ENCODE peak calls at places on chromosomes 2 and 18, in nine cellular contexts. One of them, this sample, is unnamed.
A peak's percentile ranks its signal among the peaks of the same experiment; 100 is the strongest.

GRCh38 chr2:234577191-234577590 is 80.3 kb upstream of the ARL4C start:
- DNase-seq in transverse colon: no peak
- DNase-seq in kidney: no peak
- DNase-seq in NCI-H1092 treated with DMSO at 0.1 percent for 48 hours: no peak
- DNase-seq in left lung: no peak
- DNase-seq in GM04504: no peak
- DNase-seq in naive thymus-derived CD4-positive, alpha-beta T cell: no peak
- DNase-seq in OCI-LY7: no peak
- DNase-seq in ureter: no peak
- DNase-seq in this sample: no peak

GRCh38 chr2:144459937-144460336 is 60.0 kb downstream of the ZEB2 start:
- DNase-seq in ureter: no peak
- DNase-seq in kidney: no peak
- DNase-seq in naive thymus-derived CD4-positive, alpha-beta T cell: no peak
- DNase-seq in left lung: no peak
- DNase-seq in transverse colon: no peak
- DNase-seq in OCI-LY7: no peak
- DNase-seq in NCI-H1092 treated with DMSO at 0.1 percent for 48 hours: no peak
- DNase-seq in GM04504: no peak
- DNase-seq in this sample: no peak

GRCh38 chr2:188734688-188735087 is 239.5 kb upstream of the COL3A1 start:
- DNase-seq in OCI-LY7: no peak
- DNase-seq in left lung: no peak
- DNase-seq in NCI-H1092 treated with DMSO at 0.1 percent for 48 hours: no peak
- DNase-seq in transverse colon: no peak
- DNase-seq in naive thymus-derived CD4-positive, alpha-beta T cell: no peak
- DNase-seq in GM04504: no peak
- DNase-seq in ureter: no peak
- DNase-seq in kidney: no peak
- DNase-seq in this sample: no peak

GRCh38 chr2:233385489-233386044 is 31.3 kb downstream of the DGKD start:
- DNase-seq in GM04504: no peak
- DNase-seq in transverse colon: no peak
- DNase-seq in naive thymus-derived CD4-positive, alpha-beta T cell: peak; percentile 42
- DNase-seq in OCI-LY7: peak; percentile 72
- DNase-seq in NCI-H1092 treated with DMSO at 0.1 percent for 48 hours: no peak
- DNase-seq in ureter: no peak
- DNase-seq in kidney: no peak
- DNase-seq in left lung: no peak
- DNase-seq in this sample: peak; percentile 40

GRCh38 chr2:240925576-240926515 is 19.7 kb downstream of the CROCC2 start:
- DNase-seq in transverse colon: peak; percentile 7
- DNase-seq in ureter: peak; percentile 42
- DNase-seq in left lung: peak; percentile 74
- DNase-seq in kidney: peak; percentile 66
- DNase-seq in naive thymus-derived CD4-positive, alpha-beta T cell: no peak
- DNase-seq in OCI-LY7: no peak
- DNase-seq in GM04504: no peak
- DNase-seq in NCI-H1092 treated with DMSO at 0.1 percent for 48 hours: no peak
- DNase-seq in this sample: no peak

GRCh38 chr2:167294031-167294774 is 405.9 kb downstream of the XIRP2 start:
- DNase-seq in NCI-H1092 treated with DMSO at 0.1 percent for 48 hours: peak; percentile 15
- DNase-seq in kidney: peak; percentile 72
- DNase-seq in left lung: peak; percentile 72
- DNase-seq in OCI-LY7: no peak
- DNase-seq in transverse colon: peak; percentile 38
- DNase-seq in naive thymus-derived CD4-positive, alpha-beta T cell: no peak
- DNase-seq in GM04504: no peak
- DNase-seq in ureter: no peak
- DNase-seq in this sample: no peak

GRCh38 chr2:185284696-185285095 is 453.9 kb upstream of the FSIP2 start:
- DNase-seq in GM04504: no peak
- DNase-seq in OCI-LY7: no peak
- DNase-seq in NCI-H1092 treated with DMSO at 0.1 percent for 48 hours: no peak
- DNase-seq in transverse colon: no peak
- DNase-seq in left lung: no peak
- DNase-seq in kidney: no peak
- DNase-seq in ureter: no peak
- DNase-seq in naive thymus-derived CD4-positive, alpha-beta T cell: no peak
- DNase-seq in this sample: no peak

GRCh38 chr2:175030380-175031271 is 25.4 kb upstream of the CHN1 start:
- DNase-seq in OCI-LY7: peak; percentile 35
- DNase-seq in ureter: no peak
- DNase-seq in kidney: no peak
- DNase-seq in NCI-H1092 treated with DMSO at 0.1 percent for 48 hours: peak; percentile 25
- DNase-seq in naive thymus-derived CD4-positive, alpha-beta T cell: no peak
- DNase-seq in left lung: no peak
- DNase-seq in transverse colon: peak; percentile 13
- DNase-seq in GM04504: no peak
- DNase-seq in this sample: peak; percentile 83

GRCh38 chr2:180524458-180524857 is 455.9 kb upstream of the UBE2E3 start:
- DNase-seq in GM04504: no peak
- DNase-seq in transverse colon: no peak
- DNase-seq in naive thymus-derived CD4-positive, alpha-beta T cell: no peak
- DNase-seq in NCI-H1092 treated with DMSO at 0.1 percent for 48 hours: no peak
- DNase-seq in left lung: no peak
- DNase-seq in OCI-LY7: no peak
- DNase-seq in kidney: no peak
- DNase-seq in ureter: no peak
- DNase-seq in this sample: no peak

GRCh38 chr2:235024951-235025773 is 73.3 kb downstream of the SH3BP4 start:
- DNase-seq in transverse colon: no peak
- DNase-seq in GM04504: no peak
- DNase-seq in naive thymus-derived CD4-positive, alpha-beta T cell: no peak
- DNase-seq in kidney: peak; percentile 39
- DNase-seq in NCI-H1092 treated with DMSO at 0.1 percent for 48 hours: no peak
- DNase-seq in left lung: peak; percentile 61
- DNase-seq in ureter: no peak
- DNase-seq in OCI-LY7: no peak
- DNase-seq in this sample: no peak

GRCh38 chr2:2527162-2527561 is 196.1 kb upstream of the MYT1L start:
- DNase-seq in left lung: no peak
- DNase-seq in transverse colon: no peak
- DNase-seq in NCI-H1092 treated with DMSO at 0.1 percent for 48 hours: no peak
- DNase-seq in OCI-LY7: no peak
- DNase-seq in kidney: no peak
- DNase-seq in ureter: no peak
- DNase-seq in GM04504: no peak
- DNase-seq in naive thymus-derived CD4-positive, alpha-beta T cell: no peak
- DNase-seq in this sample: no peak

GRCh38 chr2:165793161-165793778 is 777 bp downstream of the GALNT3 start:
- DNase-seq in transverse colon: peak; percentile 56
- DNase-seq in NCI-H1092 treated with DMSO at 0.1 percent for 48 hours: no peak
- DNase-seq in naive thymus-derived CD4-positive, alpha-beta T cell: no peak
- DNase-seq in kidney: no peak
- DNase-seq in left lung: peak; percentile 84
- DNase-seq in ureter: peak; percentile 44
- DNase-seq in GM04504: no peak
- DNase-seq in OCI-LY7: no peak
- DNase-seq in this sample: no peak

GRCh38 chr18:26003391-26003790 is 87.0 kb downstream of the SS18 start:
- DNase-seq in OCI-LY7: no peak
- DNase-seq in GM04504: no peak
- DNase-seq in naive thymus-derived CD4-positive, alpha-beta T cell: no peak
- DNase-seq in NCI-H1092 treated with DMSO at 0.1 percent for 48 hours: no peak
- DNase-seq in left lung: no peak
- DNase-seq in ureter: no peak
- DNase-seq in kidney: no peak
- DNase-seq in transverse colon: no peak
- DNase-seq in this sample: no peak

GRCh38 chr18:63480892-63481291 is 4.1 kb downstream of the SERPINB5 start:
- DNase-seq in naive thymus-derived CD4-positive, alpha-beta T cell: no peak
- DNase-seq in NCI-H1092 treated with DMSO at 0.1 percent for 48 hours: no peak
- DNase-seq in kidney: no peak
- DNase-seq in left lung: no peak
- DNase-seq in ureter: no peak
- DNase-seq in GM04504: no peak
- DNase-seq in transverse colon: no peak
- DNase-seq in OCI-LY7: no peak
- DNase-seq in this sample: no peak

GRCh38 chr2:25939257-25939668 is 43.0 kb downstream of the KIF3C start:
- DNase-seq in OCI-LY7: no peak
- DNase-seq in NCI-H1092 treated with DMSO at 0.1 percent for 48 hours: no peak
- DNase-seq in left lung: no peak
- DNase-seq in naive thymus-derived CD4-positive, alpha-beta T cell: no peak
- DNase-seq in transverse colon: peak; percentile 41
- DNase-seq in kidney: peak; percentile 21
- DNase-seq in GM04504: no peak
- DNase-seq in ureter: no peak
- DNase-seq in this sample: no peak

GRCh38 chr18:961644-962355 is 57.1 kb downstream of the ADCYAP1 start:
- DNase-seq in left lung: no peak
- DNase-seq in transverse colon: peak; percentile 29
- DNase-seq in ureter: no peak
- DNase-seq in OCI-LY7: peak; percentile 34
- DNase-seq in NCI-H1092 treated with DMSO at 0.1 percent for 48 hours: peak; percentile 29
- DNase-seq in kidney: peak; percentile 66
- DNase-seq in GM04504: peak; percentile 12
- DNase-seq in naive thymus-derived CD4-positive, alpha-beta T cell: peak; percentile 49
- DNase-seq in this sample: no peak

GRCh38 chr2:13558368-13558767 is 841.6 kb downstream of the TRIB2 start:
- DNase-seq in naive thymus-derived CD4-positive, alpha-beta T cell: no peak
- DNase-seq in ureter: peak; percentile 48
- DNase-seq in OCI-LY7: no peak
- DNase-seq in kidney: no peak
- DNase-seq in NCI-H1092 treated with DMSO at 0.1 percent for 48 hours: no peak
- DNase-seq in GM04504: peak; percentile 1
- DNase-seq in transverse colon: no peak
- DNase-seq in left lung: no peak
- DNase-seq in this sample: no peak

GRCh38 chr2:50535971-50536759 is 495.8 kb downstream of the NRXN1 start:
- DNase-seq in left lung: no peak
- DNase-seq in OCI-LY7: peak; percentile 26
- DNase-seq in ureter: no peak
- DNase-seq in transverse colon: no peak
- DNase-seq in kidney: no peak
- DNase-seq in naive thymus-derived CD4-positive, alpha-beta T cell: no peak
- DNase-seq in NCI-H1092 treated with DMSO at 0.1 percent for 48 hours: peak; percentile 27
- DNase-seq in GM04504: peak; percentile 3
- DNase-seq in this sample: no peak

GRCh38 chr2:160570386-160570785 is 76.8 kb upstream of the RBMS1 start:
- DNase-seq in naive thymus-derived CD4-positive, alpha-beta T cell: no peak
- DNase-seq in OCI-LY7: no peak
- DNase-seq in transverse colon: no peak
- DNase-seq in left lung: no peak
- DNase-seq in GM04504: no peak
- DNase-seq in ureter: no peak
- DNase-seq in kidney: no peak
- DNase-seq in NCI-H1092 treated with DMSO at 0.1 percent for 48 hours: no peak
- DNase-seq in this sample: no peak

GRCh38 chr2:218980800-218981389 is 4.1 kb downstream of the FEV start:
- DNase-seq in OCI-LY7: no peak
- DNase-seq in ureter: no peak
- DNase-seq in GM04504: no peak
- DNase-seq in transverse colon: no peak
- DNase-seq in NCI-H1092 treated with DMSO at 0.1 percent for 48 hours: no peak
- DNase-seq in kidney: peak; percentile 47
- DNase-seq in left lung: no peak
- DNase-seq in naive thymus-derived CD4-positive, alpha-beta T cell: no peak
- DNase-seq in this sample: no peak

GRCh38 chr2:43041661-43042360 is 184.6 kb downstream of the ZFP36L2 start:
- DNase-seq in left lung: no peak
- DNase-seq in GM04504: peak; percentile 94
- DNase-seq in naive thymus-derived CD4-positive, alpha-beta T cell: no peak
- DNase-seq in ureter: peak; percentile 74
- DNase-seq in OCI-LY7: no peak
- DNase-seq in NCI-H1092 treated with DMSO at 0.1 percent for 48 hours: no peak
- DNase-seq in transverse colon: no peak
- DNase-seq in kidney: peak; percentile 91
- DNase-seq in this sample: no peak

GRCh38 chr18:58128286-58129018 is 84.4 kb downstream of the NEDD4L start:
- DNase-seq in transverse colon: peak; percentile 42
- DNase-seq in naive thymus-derived CD4-positive, alpha-beta T cell: no peak
- DNase-seq in ureter: no peak
- DNase-seq in left lung: no peak
- DNase-seq in kidney: no peak
- DNase-seq in GM04504: no peak
- DNase-seq in NCI-H1092 treated with DMSO at 0.1 percent for 48 hours: no peak
- DNase-seq in OCI-LY7: no peak
- DNase-seq in this sample: peak; percentile 57

GRCh38 chr2:53945538-53945937 is 25.3 kb downstream of the PSME4 start:
- DNase-seq in OCI-LY7: no peak
- DNase-seq in kidney: no peak
- DNase-seq in transverse colon: no peak
- DNase-seq in left lung: no peak
- DNase-seq in GM04504: no peak
- DNase-seq in ureter: no peak
- DNase-seq in NCI-H1092 treated with DMSO at 0.1 percent for 48 hours: no peak
- DNase-seq in naive thymus-derived CD4-positive, alpha-beta T cell: no peak
- DNase-seq in this sample: no peak

GRCh38 chr2:130380096-130380934 is 24.5 kb downstream of the PTPN18 start:
- DNase-seq in naive thymus-derived CD4-positive, alpha-beta T cell: no peak
- DNase-seq in GM04504: no peak
- DNase-seq in ureter: no peak
- DNase-seq in kidney: peak; percentile 37
- DNase-seq in OCI-LY7: peak; percentile 35
- DNase-seq in NCI-H1092 treated with DMSO at 0.1 percent for 48 hours: no peak
- DNase-seq in transverse colon: no peak
- DNase-seq in left lung: no peak
- DNase-seq in this sample: no peak

GRCh38 chr2:168075446-168075845 is 171.9 kb downstream of the STK39 start:
- DNase-seq in ureter: no peak
- DNase-seq in transverse colon: no peak
- DNase-seq in GM04504: peak; percentile 11
- DNase-seq in NCI-H1092 treated with DMSO at 0.1 percent for 48 hours: no peak
- DNase-seq in naive thymus-derived CD4-positive, alpha-beta T cell: no peak
- DNase-seq in OCI-LY7: no peak
- DNase-seq in left lung: no peak
- DNase-seq in kidney: no peak
- DNase-seq in this sample: no peak

GRCh38 chr2:45283764-45284620 is 274.7 kb upstream of the SIX2 start:
- DNase-seq in naive thymus-derived CD4-positive, alpha-beta T cell: no peak
- DNase-seq in ureter: no peak
- DNase-seq in kidney: no peak
- DNase-seq in left lung: no peak
- DNase-seq in GM04504: no peak
- DNase-seq in OCI-LY7: no peak
- DNase-seq in transverse colon: no peak
- DNase-seq in NCI-H1092 treated with DMSO at 0.1 percent for 48 hours: no peak
- DNase-seq in this sample: no peak

GRCh38 chr2:181857471-181857870 is 34.1 kb upstream of the ITPRID2 start:
- DNase-seq in NCI-H1092 treated with DMSO at 0.1 percent for 48 hours: no peak
- DNase-seq in left lung: no peak
- DNase-seq in GM04504: no peak
- DNase-seq in OCI-LY7: no peak
- DNase-seq in transverse colon: no peak
- DNase-seq in kidney: no peak
- DNase-seq in ureter: no peak
- DNase-seq in naive thymus-derived CD4-positive, alpha-beta T cell: no peak
- DNase-seq in this sample: no peak

GRCh38 chr2:215020283-215020682 is 118.1 kb downstream of the ABCA12 start:
- DNase-seq in transverse colon: no peak
- DNase-seq in naive thymus-derived CD4-positive, alpha-beta T cell: no peak
- DNase-seq in left lung: no peak
- DNase-seq in OCI-LY7: no peak
- DNase-seq in NCI-H1092 treated with DMSO at 0.1 percent for 48 hours: no peak
- DNase-seq in GM04504: no peak
- DNase-seq in kidney: no peak
- DNase-seq in ureter: no peak
- DNase-seq in this sample: no peak

GRCh38 chr2:40230717-40231300 is 221.1 kb downstream of the SLC8A1 start:
- DNase-seq in naive thymus-derived CD4-positive, alpha-beta T cell: no peak
- DNase-seq in transverse colon: no peak
- DNase-seq in left lung: no peak
- DNase-seq in NCI-H1092 treated with DMSO at 0.1 percent for 48 hours: no peak
- DNase-seq in OCI-LY7: peak; percentile 20
- DNase-seq in GM04504: no peak
- DNase-seq in ureter: no peak
- DNase-seq in kidney: no peak
- DNase-seq in this sample: no peak

GRCh38 chr18:80202264-80202998 is 44.9 kb downstream of the PARD6G start:
- DNase-seq in naive thymus-derived CD4-positive, alpha-beta T cell: no peak
- DNase-seq in kidney: no peak
- DNase-seq in OCI-LY7: no peak
- DNase-seq in left lung: no peak
- DNase-seq in NCI-H1092 treated with DMSO at 0.1 percent for 48 hours: no peak
- DNase-seq in GM04504: no peak
- DNase-seq in ureter: no peak
- DNase-seq in transverse colon: no peak
- DNase-seq in this sample: no peak

GRCh38 chr18:62838475-62839098 is 123.2 kb downstream of the PHLPP1 start:
- DNase-seq in left lung: no peak
- DNase-seq in GM04504: no peak
- DNase-seq in kidney: no peak
- DNase-seq in OCI-LY7: no peak
- DNase-seq in transverse colon: no peak
- DNase-seq in ureter: no peak
- DNase-seq in naive thymus-derived CD4-positive, alpha-beta T cell: no peak
- DNase-seq in NCI-H1092 treated with DMSO at 0.1 percent for 48 hours: no peak
- DNase-seq in this sample: no peak